ENCODE peak calls at places on chromosome 13, in five cellular contexts. M is NCI-H1436, G is GM10248, Q is ACHN, P is stomach. N is an unnamed sample.

GRCh38 chr13:51502206-51502651 is 49.4 kb upstream of the INTS6 start:
- DNase-seq in M (no peak), G (peak), Q (no peak), P (no peak), N (no peak)

GRCh38 chr13:46541210-46541609 is 11.8 kb upstream of the LRCH1 start:
- DNase-seq in M (no peak), G (no peak), Q (no peak), P (no peak), N (no peak)

GRCh38 chr13:83880275-83881027 is 1.8 kb downstream of the SLITRK1 start:
- DNase-seq in M (no peak), G (no peak), Q (no peak), P (no peak), N (no peak)

GRCh38 chr13:49097374-49097773 is 121.7 kb downstream of the FNDC3A start:
- DNase-seq in M (no peak), G (no peak), Q (no peak), P (no peak), N (peak)

GRCh38 chr13:44188257-44188656 is 185.4 kb upstream of the SERP2 start:
- DNase-seq in M (no peak), G (no peak), Q (peak), P (no peak), N (peak)

GRCh38 chr13:36750046-36750445 is 69.0 kb upstream of the RFXAP start:
- DNase-seq in M (no peak), G (no peak), Q (no peak), P (no peak), N (no peak)

GRCh38 chr13:108915095-108915633 is 285.8 kb downstream of the MYO16 start:
- DNase-seq in M (no peak), G (no peak), Q (peak), P (no peak), N (peak)

GRCh38 chr13:34019870-34020269 is 201.9 kb downstream of the RFC3 start:
- DNase-seq in M (no peak), G (no peak), Q (peak), P (no peak), N (no peak)

GRCh38 chr13:101401196-101401595 is 15.1 kb downstream of the NALCN start:
- DNase-seq in M (no peak), G (no peak), Q (no peak), P (no peak), N (no peak)

GRCh38 chr13:56457535-56458200 is 683.0 kb upstream of the PRR20A start:
- DNase-seq in M (no peak), G (no peak), Q (no peak), P (no peak), N (no peak)

GRCh38 chr13:111658150-111659100 is 338.0 kb downstream of the TEX29 start:
- DNase-seq in M (peak), G (no peak), Q (no peak), P (no peak), N (no peak)

N was measured in fibroblast of pulmonary artery.